ENCODE peak calls at places on chromosomes 6 and 20, in ten cellular contexts. S, V, N, W, F, L, O, J, Q and T are unnamed samples.

GRCh38 chr20:20367681-20368413 is at the start of gene INSM1:
- DNase-seq in S (no peak), N (no peak), W (no peak), F (no peak), V (peak; percentile 99), Q (no peak), L (no peak), J (no peak), O (no peak), T (no peak)

GRCh38 chr6:131765081-131765852 is 42.6 kb upstream of the ENPP1 start:
- DNase-seq in Q (no peak), L (peak; percentile 83), S (no peak), V (no peak), N (no peak), J (peak; percentile 44), F (no peak), O (no peak), W (no peak), T (no peak)

GRCh38 chr6:140069576-140069975 is 695.1 kb upstream of the CITED2 start:
- DNase-seq in V (no peak), J (no peak), N (no peak), L (no peak), F (no peak), O (no peak), Q (no peak), W (no peak), S (no peak), T (no peak)

GRCh38 chr20:25273046-25273445 is 25.2 kb downstream of the PYGB start:
- DNase-seq in Q (no peak), F (no peak), V (peak; percentile 9), W (no peak), S (no peak), J (no peak), L (no peak), N (no peak), O (no peak), T (no peak)

GRCh38 chr6:88360203-88360797 is 194.2 kb upstream of the CNR1 start:
- DNase-seq in N (no peak), V (no peak), O (no peak), L (peak; percentile 1), Q (no peak), S (no peak), F (no peak), J (peak; percentile 12), W (no peak), T (no peak)

GRCh38 chr20:34675993-34676641 is 775 bp downstream of the PIGU start:
- DNase-seq in L (no peak), S (no peak), N (no peak), J (no peak), Q (peak; percentile 3), W (no peak), V (no peak), F (no peak), O (no peak), T (no peak)

GRCh38 chr6:10613693-10614092 is 80.7 kb downstream of the C6orf52 start:
- DNase-seq in F (no peak), V (peak; percentile 72), W (no peak), S (no peak), J (peak; percentile 14), L (no peak), N (no peak), O (no peak), Q (no peak), T (no peak)

GRCh38 chr20:23155141-23155590 is 69.0 kb upstream of the CD93 start:
- DNase-seq in L (no peak), V (no peak), S (no peak), F (no peak), Q (no peak), N (no peak), O (no peak), W (no peak), J (no peak), T (no peak)

GRCh38 chr6:3379482-3380060 is 77.3 kb downstream of the SLC22A23 start:
- DNase-seq in Q (no peak), J (peak; percentile 17), L (peak; percentile 72), W (peak; percentile 28), V (no peak), S (no peak), N (no peak), O (no peak), F (no peak), T (no peak)

GRCh38 chr6:3376888-3377535 is 79.8 kb downstream of the SLC22A23 start:
- DNase-seq in F (no peak), L (peak; percentile 63), N (no peak), Q (no peak), J (peak; percentile 40), V (no peak), S (no peak), O (no peak), W (no peak), T (peak; percentile 47)

GRCh38 chr6:3380344-3381232 is 76.3 kb downstream of the SLC22A23 start:
- DNase-seq in L (peak; percentile 96), V (no peak), O (no peak), N (no peak), W (no peak), J (no peak), S (no peak), Q (no peak), F (no peak), T (peak; percentile 37)

GRCh38 chr6:3376064-3376463 is 80.8 kb downstream of the SLC22A23 start:
- DNase-seq in O (no peak), L (no peak), N (no peak), Q (no peak), F (no peak), V (no peak), S (no peak), J (no peak), W (no peak), T (no peak)

GRCh38 chr6:3377536-3378397 is 79.1 kb downstream of the SLC22A23 start:
- DNase-seq in Q (no peak), W (peak; percentile 22), L (peak; percentile 79), J (no peak), S (no peak), V (no peak), N (no peak), O (no peak), F (no peak), T (no peak)
- H3K27ac ChIP-seq in Q (no peak overlapping the region), W (no peak overlapping the region), L (peak overlapping the region; percentile 87), J (no peak overlapping the region), S (no peak overlapping the region), V (no peak overlapping the region), N (no peak overlapping the region), O (no peak overlapping the region), F (no peak overlapping the region), T (no peak overlapping the region)

GRCh38 chr6:17042422-17043147 is 59.3 kb upstream of the STMND1 start:
- DNase-seq in W (no peak), O (peak; percentile 37), Q (no peak), L (peak; percentile 20), J (peak; percentile 55), V (peak; percentile 67), F (no peak), N (no peak), S (no peak), T (peak; percentile 19)

GRCh38 chr6:17043148-17043522 is 58.7 kb upstream of the STMND1 start:
- DNase-seq in N (no peak), W (no peak), J (no peak), Q (no peak), L (no peak), V (no peak), F (no peak), S (no peak), O (no peak), T (no peak)

GRCh38 chr6:17038316-17038715 is 63.5 kb upstream of the STMND1 start:
- DNase-seq in S (no peak), W (no peak), N (no peak), O (no peak), J (peak; percentile 72), F (no peak), L (no peak), V (no peak), Q (no peak), T (no peak)

GRCh38 chr6:17035994-17036393 is 65.9 kb upstream of the STMND1 start:
- DNase-seq in V (no peak), F (no peak), O (no peak), J (no peak), W (no peak), L (no peak), N (no peak), Q (no peak), S (no peak), T (no peak)

GRCh38 chr6:17039266-17039665 is 62.6 kb upstream of the STMND1 start:
- DNase-seq in N (no peak), S (no peak), Q (no peak), O (no peak), W (no peak), J (no peak), V (no peak), L (no peak), F (no peak), T (no peak)
- H3K4me3 ChIP-seq in N (no peak overlapping the region), S (no peak overlapping the region), Q (no peak overlapping the region), O (no peak overlapping the region), W (no peak overlapping the region), J (no peak overlapping the region), V (no peak overlapping the region), L (no peak overlapping the region), F (no peak overlapping the region), T (no peak overlapping the region)

GRCh38 chr6:75203721-75204120 is 2.1 kb downstream of the COL12A1 start:
- DNase-seq in F (no peak), W (no peak), N (no peak), V (no peak), L (no peak), J (peak; percentile 63), O (no peak), S (no peak), Q (no peak), T (no peak)

GRCh38 chr6:75202676-75203131 is 3.1 kb downstream of the COL12A1 start:
- DNase-seq in L (no peak), N (no peak), S (no peak), V (no peak), F (no peak), W (no peak), J (peak; percentile 40), Q (no peak), O (no peak), T (no peak)

GRCh38 chr6:75205776-75206334 is at the start of gene COL12A1:
- DNase-seq in Q (peak; percentile 7), F (no peak), N (peak; percentile 75), O (no peak), V (peak; percentile 60), L (no peak), S (no peak), W (peak; percentile 99), J (peak; percentile 99), T (no peak)

GRCh38 chr6:75204959-75205775 is 686 bp downstream of the COL12A1 start:
- DNase-seq in V (no peak), S (no peak), W (peak; percentile 89), L (no peak), O (no peak), F (no peak), J (peak; percentile 78), Q (no peak), N (no peak), T (no peak)

DNA sequence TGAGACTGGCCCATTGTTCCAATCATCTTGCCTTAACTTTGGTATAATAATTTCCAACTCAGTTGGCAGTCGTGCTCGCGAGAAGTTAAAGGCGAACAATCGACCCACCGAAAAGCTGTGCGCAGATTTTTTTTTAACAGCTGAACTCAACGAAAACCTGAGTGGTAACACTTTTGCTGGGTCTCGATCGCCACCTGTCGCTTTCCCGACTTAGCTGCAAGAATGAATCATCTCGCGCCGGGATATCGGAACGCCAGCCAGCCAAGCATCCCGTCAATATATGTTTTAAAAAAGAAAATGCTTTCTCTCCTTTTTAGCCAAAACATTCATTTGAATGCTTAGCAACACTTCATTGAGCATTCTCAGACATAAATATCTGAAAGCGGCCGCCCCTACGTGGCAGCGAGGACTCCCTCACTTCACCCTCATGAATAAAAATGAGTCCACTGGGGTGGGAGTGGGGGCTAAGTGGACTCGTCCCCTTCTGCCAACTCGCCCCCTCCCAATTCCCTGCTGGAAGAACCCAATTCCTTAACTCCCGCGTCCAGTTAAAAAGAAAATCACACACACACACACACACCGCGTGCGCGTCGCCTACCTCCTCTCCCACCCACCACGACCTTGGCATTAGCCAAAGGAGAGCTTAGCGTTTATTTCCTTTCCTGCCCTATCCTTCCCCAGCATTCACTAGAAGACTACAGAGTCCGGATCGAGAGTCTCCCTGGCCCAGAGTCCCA is 1.5 kb downstream of the COL12A1 start:
- DNase-seq in J (peak; percentile 97), N (no peak), O (no peak), F (no peak), Q (no peak), V (peak; percentile 54), S (no peak), L (peak; percentile 40), W (peak; percentile 91), T (peak; percentile 54)
- H3K27me3 ChIP-seq in J (no peaks in the 10 kb centered on the region), N (no peaks in the 10 kb centered on the region), O (peaks cover 59% of the 10 kb centered on the region), F (no peaks in the 10 kb centered on the region), Q (peaks cover 39% of the 10 kb centered on the region), V (peaks cover 95% of the 10 kb centered on the region), S (peaks cover 55% of the 10 kb centered on the region), L (peaks cover 64% of the 10 kb centered on the region), W (no peaks in the 10 kb centered on the region), T (peaks cover 4% of the 10 kb centered on the region)

GRCh38 chr6:68695838-68696237 is 60.8 kb downstream of the ADGRB3 start:
- DNase-seq in S (no peak), Q (no peak), N (no peak), V (no peak), J (no peak), F (no peak), L (no peak), O (no peak), W (no peak), T (no peak)

GRCh38 chr6:68691120-68691519 is 56.0 kb downstream of the ADGRB3 start:
- DNase-seq in Q (no peak), F (no peak), S (no peak), V (no peak), O (no peak), L (no peak), J (no peak), N (no peak), W (no peak), T (no peak)

GRCh38 chr6:68695403-68695802 is 60.3 kb downstream of the ADGRB3 start:
- DNase-seq in N (no peak), O (no peak), W (no peak), F (no peak), Q (no peak), J (no peak), S (no peak), L (no peak), V (no peak), T (no peak)

GRCh38 chr6:68693271-68693670 is 58.2 kb downstream of the ADGRB3 start:
- DNase-seq in V (no peak), Q (no peak), O (no peak), W (no peak), J (no peak), S (no peak), F (no peak), L (no peak), N (no peak), T (no peak)

GRCh38 chr6:68689910-68690309 is 54.8 kb downstream of the ADGRB3 start:
- DNase-seq in J (no peak), F (no peak), Q (no peak), V (no peak), W (no peak), O (no peak), L (no peak), N (no peak), S (no peak), T (no peak)
- H3K27ac ChIP-seq in J (no peak overlapping the region), F (no peak overlapping the region), Q (no peak overlapping the region), V (no peak overlapping the region), W (no peak overlapping the region), O (no peak overlapping the region), L (no peak overlapping the region), N (no peak overlapping the region), S (no peak overlapping the region), T (no peak overlapping the region)